ENCODE peak calls at places on chromosomes 7 and 10, in ten cellular contexts. One of them, this sample, is unnamed.

GRCh38 chr7:41842956-41843355 is 140.1 kb upstream of the INHBA start:
- DNase-seq in AG20443: no peak
- DNase-seq in iris pigment epithelial cell: no peak
- DNase-seq in GM04503: no peak
- DNase-seq in T1000: no peak
- DNase-seq in hypothalamus: no peak
- DNase-seq in lower lobe of right lung: no peak
- DNase-seq in stimulated activated CD4-positive, alpha-beta T cell treated with anti-CD3 and anti-CD28 coated beads, Interleukin-4, amount 100 ng/mL, for 4 hours: no peak
- DNase-seq in activated naive CD8-positive, alpha-beta T cell treated with anti-CD3 and anti-CD28 coated beads for 36 hours: no peak
- DNase-seq in posterior cingulate gyrus: no peak
- DNase-seq in this sample: no peak

GRCh38 chr7:12303096-12303495 is 92.0 kb downstream of the TMEM106B start:
- DNase-seq in AG20443: no peak
- DNase-seq in iris pigment epithelial cell: peak
- DNase-seq in GM04503: no peak
- DNase-seq in T1000: no peak
- DNase-seq in hypothalamus: no peak
- DNase-seq in lower lobe of right lung: no peak
- DNase-seq in stimulated activated CD4-positive, alpha-beta T cell treated with anti-CD3 and anti-CD28 coated beads, Interleukin-4, amount 100 ng/mL, for 4 hours: no peak
- DNase-seq in activated naive CD8-positive, alpha-beta T cell treated with anti-CD3 and anti-CD28 coated beads for 36 hours: no peak
- DNase-seq in posterior cingulate gyrus: no peak
- DNase-seq in this sample: no peak

GRCh38 chr10:16952610-16953009 is 135.4 kb upstream of the RSU1 start:
- DNase-seq in AG20443: no peak
- DNase-seq in iris pigment epithelial cell: no peak
- DNase-seq in GM04503: no peak
- DNase-seq in T1000: no peak
- DNase-seq in hypothalamus: no peak
- DNase-seq in lower lobe of right lung: no peak
- DNase-seq in stimulated activated CD4-positive, alpha-beta T cell treated with anti-CD3 and anti-CD28 coated beads, Interleukin-4, amount 100 ng/mL, for 4 hours: no peak
- DNase-seq in activated naive CD8-positive, alpha-beta T cell treated with anti-CD3 and anti-CD28 coated beads for 36 hours: no peak
- DNase-seq in posterior cingulate gyrus: no peak
- DNase-seq in this sample: no peak

GRCh38 chr10:24930427-24930826 is 22.0 kb downstream of the PRTFDC1 start:
- DNase-seq in AG20443: no peak
- DNase-seq in iris pigment epithelial cell: no peak
- DNase-seq in GM04503: no peak
- DNase-seq in T1000: no peak
- DNase-seq in hypothalamus: no peak
- DNase-seq in lower lobe of right lung: no peak
- DNase-seq in stimulated activated CD4-positive, alpha-beta T cell treated with anti-CD3 and anti-CD28 coated beads, Interleukin-4, amount 100 ng/mL, for 4 hours: no peak
- DNase-seq in activated naive CD8-positive, alpha-beta T cell treated with anti-CD3 and anti-CD28 coated beads for 36 hours: no peak
- DNase-seq in posterior cingulate gyrus: no peak
- DNase-seq in this sample: no peak

GRCh38 chr7:11261470-11261869 is 287.8 kb downstream of the PHF14 start:
- DNase-seq in AG20443: no peak
- DNase-seq in iris pigment epithelial cell: no peak
- DNase-seq in GM04503: no peak
- DNase-seq in T1000: no peak
- DNase-seq in hypothalamus: no peak
- DNase-seq in lower lobe of right lung: no peak
- DNase-seq in stimulated activated CD4-positive, alpha-beta T cell treated with anti-CD3 and anti-CD28 coated beads, Interleukin-4, amount 100 ng/mL, for 4 hours: no peak
- DNase-seq in activated naive CD8-positive, alpha-beta T cell treated with anti-CD3 and anti-CD28 coated beads for 36 hours: no peak
- DNase-seq in posterior cingulate gyrus: no peak
- DNase-seq in this sample: no peak

GRCh38 chr7:41817386-41817785 is 114.5 kb upstream of the INHBA start:
- DNase-seq in AG20443: peak
- DNase-seq in iris pigment epithelial cell: peak
- DNase-seq in GM04503: no peak
- DNase-seq in T1000: no peak
- DNase-seq in hypothalamus: no peak
- DNase-seq in lower lobe of right lung: no peak
- DNase-seq in stimulated activated CD4-positive, alpha-beta T cell treated with anti-CD3 and anti-CD28 coated beads, Interleukin-4, amount 100 ng/mL, for 4 hours: peak
- DNase-seq in activated naive CD8-positive, alpha-beta T cell treated with anti-CD3 and anti-CD28 coated beads for 36 hours: peak
- DNase-seq in posterior cingulate gyrus: no peak
- DNase-seq in this sample: no peak

GRCh38 chr10:46229144-46229563 is 57.6 kb upstream of the ANTXRL start:
- DNase-seq in AG20443: no peak
- DNase-seq in iris pigment epithelial cell: no peak
- DNase-seq in GM04503: no peak
- DNase-seq in T1000: no peak
- DNase-seq in hypothalamus: no peak
- DNase-seq in lower lobe of right lung: no peak
- DNase-seq in stimulated activated CD4-positive, alpha-beta T cell treated with anti-CD3 and anti-CD28 coated beads, Interleukin-4, amount 100 ng/mL, for 4 hours: peak
- DNase-seq in activated naive CD8-positive, alpha-beta T cell treated with anti-CD3 and anti-CD28 coated beads for 36 hours: peak
- DNase-seq in posterior cingulate gyrus: no peak
- DNase-seq in this sample: no peak

GRCh38 chr7:56493196-56493595 is 377.0 kb upstream of the NUPR2 start:
- DNase-seq in AG20443: no peak
- DNase-seq in iris pigment epithelial cell: no peak
- DNase-seq in GM04503: no peak
- DNase-seq in T1000: no peak
- DNase-seq in hypothalamus: no peak
- DNase-seq in lower lobe of right lung: no peak
- DNase-seq in stimulated activated CD4-positive, alpha-beta T cell treated with anti-CD3 and anti-CD28 coated beads, Interleukin-4, amount 100 ng/mL, for 4 hours: no peak
- DNase-seq in activated naive CD8-positive, alpha-beta T cell treated with anti-CD3 and anti-CD28 coated beads for 36 hours: no peak
- DNase-seq in posterior cingulate gyrus: no peak
- DNase-seq in this sample: no peak

GRCh38 chr10:118397391-118397790 is 55.3 kb upstream of the FAM204A start:
- DNase-seq in AG20443: no peak
- DNase-seq in iris pigment epithelial cell: no peak
- DNase-seq in GM04503: no peak
- DNase-seq in T1000: no peak
- DNase-seq in hypothalamus: no peak
- DNase-seq in lower lobe of right lung: no peak
- DNase-seq in stimulated activated CD4-positive, alpha-beta T cell treated with anti-CD3 and anti-CD28 coated beads, Interleukin-4, amount 100 ng/mL, for 4 hours: no peak
- DNase-seq in activated naive CD8-positive, alpha-beta T cell treated with anti-CD3 and anti-CD28 coated beads for 36 hours: no peak
- DNase-seq in posterior cingulate gyrus: no peak
- DNase-seq in this sample: no peak

GRCh38 chr7:44292876-44293560 is 32.4 kb downstream of the CAMK2B start:
- DNase-seq in AG20443: peak
- DNase-seq in iris pigment epithelial cell: no peak
- DNase-seq in GM04503: no peak
- DNase-seq in T1000: no peak
- DNase-seq in hypothalamus: no peak
- DNase-seq in lower lobe of right lung: no peak
- DNase-seq in stimulated activated CD4-positive, alpha-beta T cell treated with anti-CD3 and anti-CD28 coated beads, Interleukin-4, amount 100 ng/mL, for 4 hours: peak
- DNase-seq in activated naive CD8-positive, alpha-beta T cell treated with anti-CD3 and anti-CD28 coated beads for 36 hours: no peak
- DNase-seq in posterior cingulate gyrus: peak
- DNase-seq in this sample: no peak

GRCh38 chr7:71497233-71497946 is 365.4 kb downstream of the GALNT17 start:
- DNase-seq in AG20443: no peak
- DNase-seq in iris pigment epithelial cell: no peak
- DNase-seq in GM04503: no peak
- DNase-seq in T1000: no peak
- DNase-seq in hypothalamus: no peak
- DNase-seq in lower lobe of right lung: no peak
- DNase-seq in stimulated activated CD4-positive, alpha-beta T cell treated with anti-CD3 and anti-CD28 coated beads, Interleukin-4, amount 100 ng/mL, for 4 hours: no peak
- DNase-seq in activated naive CD8-positive, alpha-beta T cell treated with anti-CD3 and anti-CD28 coated beads for 36 hours: no peak
- DNase-seq in posterior cingulate gyrus: peak
- DNase-seq in this sample: no peak

GRCh38 chr10:80528185-80528700 is 9.5 kb upstream of the SH2D4B start:
- DNase-seq in AG20443: no peak
- DNase-seq in iris pigment epithelial cell: no peak
- DNase-seq in GM04503: no peak
- DNase-seq in T1000: no peak
- DNase-seq in hypothalamus: no peak
- DNase-seq in lower lobe of right lung: no peak
- DNase-seq in stimulated activated CD4-positive, alpha-beta T cell treated with anti-CD3 and anti-CD28 coated beads, Interleukin-4, amount 100 ng/mL, for 4 hours: no peak
- DNase-seq in activated naive CD8-positive, alpha-beta T cell treated with anti-CD3 and anti-CD28 coated beads for 36 hours: no peak
- DNase-seq in posterior cingulate gyrus: no peak
- DNase-seq in this sample: no peak

GRCh38 chr7:95398155-95398940 is 2.2 kb upstream of the PON3 start:
- DNase-seq in AG20443: no peak
- DNase-seq in iris pigment epithelial cell: no peak
- DNase-seq in GM04503: no peak
- DNase-seq in T1000: no peak
- DNase-seq in hypothalamus: no peak
- DNase-seq in lower lobe of right lung: no peak
- DNase-seq in stimulated activated CD4-positive, alpha-beta T cell treated with anti-CD3 and anti-CD28 coated beads, Interleukin-4, amount 100 ng/mL, for 4 hours: no peak
- DNase-seq in activated naive CD8-positive, alpha-beta T cell treated with anti-CD3 and anti-CD28 coated beads for 36 hours: no peak
- DNase-seq in posterior cingulate gyrus: no peak
- DNase-seq in this sample: no peak

GRCh38 chr10:4581929-4582328 is 244.1 kb upstream of the AKR1E2 start:
- DNase-seq in AG20443: no peak
- DNase-seq in iris pigment epithelial cell: no peak
- DNase-seq in GM04503: no peak
- DNase-seq in T1000: no peak
- DNase-seq in hypothalamus: no peak
- DNase-seq in lower lobe of right lung: no peak
- DNase-seq in stimulated activated CD4-positive, alpha-beta T cell treated with anti-CD3 and anti-CD28 coated beads, Interleukin-4, amount 100 ng/mL, for 4 hours: no peak
- DNase-seq in activated naive CD8-positive, alpha-beta T cell treated with anti-CD3 and anti-CD28 coated beads for 36 hours: no peak
- DNase-seq in posterior cingulate gyrus: no peak
- DNase-seq in this sample: no peak

GRCh38 chr7:7795736-7796135 is 77.3 kb upstream of the RPA3 start:
- DNase-seq in AG20443: peak
- DNase-seq in iris pigment epithelial cell: peak
- DNase-seq in GM04503: no peak
- DNase-seq in T1000: peak
- DNase-seq in hypothalamus: no peak
- DNase-seq in lower lobe of right lung: no peak
- DNase-seq in stimulated activated CD4-positive, alpha-beta T cell treated with anti-CD3 and anti-CD28 coated beads, Interleukin-4, amount 100 ng/mL, for 4 hours: no peak
- DNase-seq in activated naive CD8-positive, alpha-beta T cell treated with anti-CD3 and anti-CD28 coated beads for 36 hours: no peak
- DNase-seq in posterior cingulate gyrus: no peak
- DNase-seq in this sample: no peak

GRCh38 chr10:62817120-62817762 is 1.1 kb upstream of the EGR2 start:
- DNase-seq in AG20443: peak
- DNase-seq in iris pigment epithelial cell: no peak
- DNase-seq in GM04503: no peak
- DNase-seq in T1000: no peak
- DNase-seq in hypothalamus: no peak
- DNase-seq in lower lobe of right lung: peak
- DNase-seq in stimulated activated CD4-positive, alpha-beta T cell treated with anti-CD3 and anti-CD28 coated beads, Interleukin-4, amount 100 ng/mL, for 4 hours: peak
- DNase-seq in activated naive CD8-positive, alpha-beta T cell treated with anti-CD3 and anti-CD28 coated beads for 36 hours: peak
- DNase-seq in posterior cingulate gyrus: peak
- DNase-seq in this sample: no peak

This sample was measured in GF-D8.